ENCODE peak calls at places on chromosome 3, in six cellular contexts. One of them, this sample, is unnamed.

GRCh38 chr3:51580418-51580817 is 41.9 kb downstream of the RAD54L2 start:
- ATAC-seq in A549: no peak
- ATAC-seq in HepG2: no peak
- ATAC-seq in GM12878: no peak
- ATAC-seq in upper lobe of left lung: no peak
- ATAC-seq in K562: no peak
- ATAC-seq in this sample: no peak

GRCh38 chr3:25592510-25592968 is 72.2 kb downstream of the TOP2B start:
- ATAC-seq in A549: peak; percentile 94
- ATAC-seq in HepG2: peak; percentile 98
- ATAC-seq in GM12878: peak; percentile 34
- ATAC-seq in upper lobe of left lung: peak; percentile 76
- ATAC-seq in K562: peak; percentile 97
- ATAC-seq in this sample: peak; percentile 55

GRCh38 chr3:55405436-55405835 is 81.7 kb downstream of the WNT5A start:
- ATAC-seq in A549: no peak
- ATAC-seq in HepG2: no peak
- ATAC-seq in GM12878: no peak
- ATAC-seq in upper lobe of left lung: peak; percentile 35
- ATAC-seq in K562: peak; percentile 55
- ATAC-seq in this sample: no peak

GRCh38 chr3:98563661-98564281 is 29.6 kb downstream of the CPOX start:
- ATAC-seq in A549: no peak
- ATAC-seq in HepG2: no peak
- ATAC-seq in GM12878: peak; percentile 40
- ATAC-seq in upper lobe of left lung: no peak
- ATAC-seq in K562: no peak
- ATAC-seq in this sample: no peak

GRCh38 chr3:68987322-68987721 is 26.2 kb downstream of the EOGT start:
- ATAC-seq in A549: no peak
- ATAC-seq in HepG2: no peak
- ATAC-seq in GM12878: no peak
- ATAC-seq in upper lobe of left lung: no peak
- ATAC-seq in K562: no peak
- ATAC-seq in this sample: no peak

GRCh38 chr3:153731036-153731435 is 390.2 kb upstream of the ARHGEF26 start:
- ATAC-seq in A549: no peak
- ATAC-seq in HepG2: no peak
- ATAC-seq in GM12878: no peak
- ATAC-seq in upper lobe of left lung: no peak
- ATAC-seq in K562: no peak
- ATAC-seq in this sample: no peak

GRCh38 chr3:159806412-159806811 is 182.2 kb upstream of the IL12A start:
- ATAC-seq in A549: no peak
- ATAC-seq in HepG2: no peak
- ATAC-seq in GM12878: no peak
- ATAC-seq in upper lobe of left lung: peak; percentile 21
- ATAC-seq in K562: no peak
- ATAC-seq in this sample: peak; percentile 29

GRCh38 chr3:42502429-42503250 is at the start of gene VIPR1:
- ATAC-seq in A549: peak; percentile 95
- ATAC-seq in HepG2: peak; percentile 88
- ATAC-seq in GM12878: peak; percentile 97
- ATAC-seq in upper lobe of left lung: peak; percentile 93
- ATAC-seq in K562: peak; percentile 96
- ATAC-seq in this sample: peak; percentile 73

GRCh38 chr3:195542261-195542660 is 864 bp downstream of the PPP1R2 start:
- ATAC-seq in A549: no peak
- ATAC-seq in HepG2: no peak
- ATAC-seq in GM12878: peak; percentile 49
- ATAC-seq in upper lobe of left lung: no peak
- ATAC-seq in K562: peak; percentile 1
- ATAC-seq in this sample: no peak

GRCh38 chr3:27073903-27074302 is 295.3 kb downstream of the NEK10 start:
- ATAC-seq in A549: no peak
- ATAC-seq in HepG2: peak; percentile 80
- ATAC-seq in GM12878: no peak
- ATAC-seq in upper lobe of left lung: no peak
- ATAC-seq in K562: no peak
- ATAC-seq in this sample: no peak

GRCh38 chr3:98602078-98602678 is 8.8 kb upstream of the CPOX start:
- ATAC-seq in A549: peak; percentile 96
- ATAC-seq in HepG2: peak; percentile 87
- ATAC-seq in GM12878: peak; percentile 90
- ATAC-seq in upper lobe of left lung: no peak
- ATAC-seq in K562: peak; percentile 90
- ATAC-seq in this sample: no peak

GRCh38 chr3:33980252-33980651 is 181.8 kb downstream of the PDCD6IP start:
- ATAC-seq in A549: peak; percentile 100
- ATAC-seq in HepG2: peak; percentile 99
- ATAC-seq in GM12878: peak; percentile 68
- ATAC-seq in upper lobe of left lung: no peak
- ATAC-seq in K562: peak; percentile 77
- ATAC-seq in this sample: peak; percentile 43

GRCh38 chr3:27568393-27568792 is 84.2 kb upstream of the SLC4A7 start:
- ATAC-seq in A549: peak; percentile 69
- ATAC-seq in HepG2: no peak
- ATAC-seq in GM12878: no peak
- ATAC-seq in upper lobe of left lung: no peak
- ATAC-seq in K562: no peak
- ATAC-seq in this sample: no peak

GRCh38 chr3:49673131-49673714 is 928 bp upstream of the APEH start:
- ATAC-seq in A549: peak; percentile 2
- ATAC-seq in HepG2: peak; percentile 2
- ATAC-seq in GM12878: peak; percentile 11
- ATAC-seq in upper lobe of left lung: no peak
- ATAC-seq in K562: peak; percentile 1
- ATAC-seq in this sample: no peak

GRCh38 chr3:49675912-49676311 is 1.8 kb downstream of the APEH start:
- ATAC-seq in A549: no peak
- ATAC-seq in HepG2: no peak
- ATAC-seq in GM12878: no peak
- ATAC-seq in upper lobe of left lung: no peak
- ATAC-seq in K562: no peak
- ATAC-seq in this sample: no peak

GRCh38 chr3:49674491-49674983 is 386 bp downstream of the APEH start:
- ATAC-seq in A549: peak; percentile 65
- ATAC-seq in HepG2: peak; percentile 45
- ATAC-seq in GM12878: peak; percentile 48
- ATAC-seq in upper lobe of left lung: peak; percentile 1
- ATAC-seq in K562: peak; percentile 71
- ATAC-seq in this sample: peak; percentile 20

GRCh38 chr3:49671291-49672288 is 2.6 kb upstream of the APEH start:
- ATAC-seq in A549: peak; percentile 41
- ATAC-seq in HepG2: peak; percentile 18
- ATAC-seq in GM12878: peak; percentile 29
- ATAC-seq in upper lobe of left lung: no peak
- ATAC-seq in K562: peak; percentile 61
- ATAC-seq in this sample: no peak

DNA sequence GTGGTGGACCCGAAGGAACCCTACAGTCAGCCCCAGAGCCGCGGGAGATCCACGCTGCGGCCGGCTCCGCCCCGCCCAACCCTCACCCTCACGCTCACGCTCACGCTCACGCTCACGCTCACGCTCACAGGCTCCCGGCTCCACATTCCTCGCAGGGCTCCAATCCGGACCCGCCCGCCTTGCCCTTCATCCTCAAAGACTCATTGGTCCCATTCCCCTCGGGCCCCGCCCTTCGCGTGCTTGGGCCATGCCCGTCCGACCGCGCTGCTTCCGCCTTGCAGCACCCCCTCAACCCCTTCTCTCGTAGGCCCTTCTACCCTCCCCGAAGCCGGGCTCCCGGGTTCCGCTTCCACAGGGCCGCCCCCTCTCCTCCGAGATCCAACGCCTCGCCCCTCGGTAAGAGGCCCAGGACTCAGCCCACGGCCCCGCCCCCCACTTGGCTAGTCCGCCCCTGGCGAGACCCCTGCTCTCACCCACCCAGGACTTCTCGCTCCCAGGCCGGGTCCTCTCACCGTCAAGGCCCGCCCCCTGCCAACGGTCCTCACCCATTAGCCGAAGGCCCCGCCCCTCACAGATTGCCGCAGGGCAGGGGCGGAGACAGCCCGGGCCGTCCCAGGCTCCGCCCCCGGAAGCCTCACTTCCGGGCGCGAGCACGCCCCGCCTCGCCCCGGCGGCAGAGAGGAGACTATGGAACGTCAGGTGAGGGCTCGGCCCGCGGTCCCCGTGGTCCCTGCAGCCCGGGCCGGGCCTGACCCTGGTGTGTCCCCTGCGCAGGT is at the start of gene APEH:
- ATAC-seq in A549: peak; percentile 92
- ATAC-seq in HepG2: peak; percentile 81
- ATAC-seq in GM12878: peak; percentile 91
- ATAC-seq in upper lobe of left lung: peak; percentile 96
- ATAC-seq in K562: peak; percentile 90
- ATAC-seq in this sample: peak; percentile 94
- TF ChIP-seq POLR2A in A549: peak; percentile 51
- TF ChIP-seq POLR2A in HepG2: no peak
- TF ChIP-seq POLR2A in GM12878: peak; percentile 90
- TF ChIP-seq POLR2A in upper lobe of left lung: no peak
- TF ChIP-seq POLR2A in K562: peak; percentile 80
- TF ChIP-seq POLR2A in this sample: peak; percentile 79

GRCh38 chr3:150075417-150075865 is 104.7 kb upstream of the PFN2 start:
- ATAC-seq in A549: no peak
- ATAC-seq in HepG2: no peak
- ATAC-seq in GM12878: no peak
- ATAC-seq in upper lobe of left lung: no peak
- ATAC-seq in K562: no peak
- ATAC-seq in this sample: no peak

GRCh38 chr3:150078983-150079739 is 108.5 kb upstream of the PFN2 start:
- ATAC-seq in A549: peak; percentile 63
- ATAC-seq in HepG2: no peak
- ATAC-seq in GM12878: no peak
- ATAC-seq in upper lobe of left lung: no peak
- ATAC-seq in K562: no peak
- ATAC-seq in this sample: peak; percentile 24

GRCh38 chr3:150077107-150077506 is 106.4 kb upstream of the PFN2 start:
- ATAC-seq in A549: no peak
- ATAC-seq in HepG2: no peak
- ATAC-seq in GM12878: no peak
- ATAC-seq in upper lobe of left lung: no peak
- ATAC-seq in K562: no peak
- ATAC-seq in this sample: no peak

GRCh38 chr3:150076443-150076842 is 105.7 kb upstream of the PFN2 start:
- ATAC-seq in A549: no peak
- ATAC-seq in HepG2: no peak
- ATAC-seq in GM12878: no peak
- ATAC-seq in upper lobe of left lung: no peak
- ATAC-seq in K562: no peak
- ATAC-seq in this sample: no peak

DNA sequence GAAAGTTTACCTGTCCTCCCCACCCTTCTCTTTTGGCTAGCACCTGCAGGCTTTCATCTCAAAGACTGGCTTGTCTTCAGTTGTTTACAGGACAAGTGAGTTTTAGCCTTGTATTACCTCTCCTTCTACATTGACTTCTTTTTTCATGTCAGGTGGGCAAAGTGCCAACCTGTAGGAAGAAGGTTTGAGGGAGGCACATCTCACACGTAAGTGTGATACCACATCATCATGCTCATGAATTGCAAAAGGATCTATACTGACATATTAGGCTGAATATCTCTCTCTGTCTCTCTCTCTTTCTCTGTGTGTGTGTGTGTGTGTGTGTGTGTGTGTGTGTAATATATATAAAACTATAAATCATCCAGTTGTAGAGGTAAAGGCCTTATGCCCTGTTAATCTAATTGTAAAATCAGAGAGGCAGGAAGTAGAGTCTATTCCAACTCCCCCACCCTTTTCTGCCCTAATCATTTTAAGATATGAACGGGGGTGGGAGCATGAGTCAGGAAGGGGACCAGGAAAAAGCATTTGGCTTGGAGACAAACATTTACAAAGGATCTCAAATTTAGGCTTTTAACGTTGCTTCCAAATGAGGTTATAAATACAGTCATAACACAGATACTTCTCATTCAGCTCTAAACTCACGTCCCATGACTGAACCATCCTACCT is 107.0 kb upstream of the PFN2 start:
- ATAC-seq in A549: no peak
- ATAC-seq in HepG2: no peak
- ATAC-seq in GM12878: no peak
- ATAC-seq in upper lobe of left lung: no peak
- ATAC-seq in K562: no peak
- ATAC-seq in this sample: no peak
- TF ChIP-seq EP300 in A549: no peak
- TF ChIP-seq EP300 in HepG2: no peak
- TF ChIP-seq EP300 in GM12878: no peak
- TF ChIP-seq EP300 in upper lobe of left lung: no peak
- TF ChIP-seq EP300 in K562: no peak
- TF ChIP-seq EP300 in this sample: no peak

GRCh38 chr3:129421236-129421883 is 7.1 kb downstream of the EFCAB12 start:
- ATAC-seq in A549: no peak
- ATAC-seq in HepG2: no peak
- ATAC-seq in GM12878: no peak
- ATAC-seq in upper lobe of left lung: no peak
- ATAC-seq in K562: no peak
- ATAC-seq in this sample: no peak
- TF ChIP-seq POLR2A in A549: no peak
- TF ChIP-seq POLR2A in HepG2: no peak
- TF ChIP-seq POLR2A in GM12878: no peak
- TF ChIP-seq POLR2A in upper lobe of left lung: no peak
- TF ChIP-seq POLR2A in K562: no peak
- TF ChIP-seq POLR2A in this sample: no peak

GRCh38 chr3:179666030-179666429 is 13.2 kb downstream of the USP13 start:
- ATAC-seq in A549: no peak
- ATAC-seq in HepG2: no peak
- ATAC-seq in GM12878: no peak
- ATAC-seq in upper lobe of left lung: no peak
- ATAC-seq in K562: peak; percentile 34
- ATAC-seq in this sample: no peak

GRCh38 chr3:179658584-179658983 is 5.7 kb downstream of the USP13 start:
- ATAC-seq in A549: no peak
- ATAC-seq in HepG2: no peak
- ATAC-seq in GM12878: peak; percentile 7
- ATAC-seq in upper lobe of left lung: no peak
- ATAC-seq in K562: peak; percentile 30
- ATAC-seq in this sample: no peak

GRCh38 chr3:179661777-179662176 is 8.9 kb downstream of the USP13 start:
- ATAC-seq in A549: no peak
- ATAC-seq in HepG2: no peak
- ATAC-seq in GM12878: no peak
- ATAC-seq in upper lobe of left lung: no peak
- ATAC-seq in K562: no peak
- ATAC-seq in this sample: no peak

GRCh38 chr3:179663093-179663492 is 10.3 kb downstream of the USP13 start:
- ATAC-seq in A549: no peak
- ATAC-seq in HepG2: peak; percentile 87
- ATAC-seq in GM12878: no peak
- ATAC-seq in upper lobe of left lung: no peak
- ATAC-seq in K562: no peak
- ATAC-seq in this sample: no peak

DNA sequence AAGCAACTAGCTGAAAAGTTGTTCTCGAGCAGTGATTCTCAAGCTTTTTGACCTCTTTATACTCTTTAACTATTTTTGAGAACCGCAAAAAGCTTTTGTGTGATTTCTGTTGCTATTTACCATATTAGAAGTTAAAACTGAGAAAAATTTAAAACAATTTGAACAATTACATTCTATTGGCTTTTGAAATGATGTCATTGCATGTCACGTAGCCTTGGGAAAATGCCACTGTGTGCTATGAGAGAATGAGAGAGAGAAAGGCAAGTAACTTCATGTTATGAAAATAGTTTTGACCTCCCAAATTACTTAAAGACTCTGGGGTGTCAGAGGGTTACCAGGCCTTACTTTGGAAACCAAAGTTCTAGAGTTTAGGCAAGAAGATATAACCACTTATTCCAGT is 8.0 kb downstream of the USP13 start:
- ATAC-seq in A549: no peak
- ATAC-seq in HepG2: no peak
- ATAC-seq in GM12878: peak; percentile 23
- ATAC-seq in upper lobe of left lung: no peak
- ATAC-seq in K562: no peak
- ATAC-seq in this sample: no peak
- TF ChIP-seq EP300 in A549: no peak
- TF ChIP-seq EP300 in HepG2: no peak
- TF ChIP-seq EP300 in GM12878: no peak
- TF ChIP-seq EP300 in upper lobe of left lung: no peak
- TF ChIP-seq EP300 in K562: no peak
- TF ChIP-seq EP300 in this sample: no peak

This sample was measured in gastroesophageal sphincter.